ENCODE peak calls at places on chromosomes 3 and 15, in six cellular contexts. R is prostate gland, E is upper lobe of left lung, Z is tibial nerve, A is Peyer's patch, Q is adrenal gland. C is an unnamed sample.

GRCh38 chr3:48434591-48435222 is 4.8 kb upstream of the PLXNB1 start:
- DNase-seq in R (no peak), E (no peak), Z (no peak), A (no peak), Q (no peak), C (peak; percentile 52)

GRCh38 chr3:87320748-87321634 is 44.6 kb upstream of the POU1F1 start:
- DNase-seq in R (no peak), E (no peak), Z (no peak), A (no peak), Q (no peak), C (no peak)

GRCh38 chr15:67066041-67067021 is 929 bp downstream of the SMAD3 start:
- DNase-seq in R (no peak), E (no peak), Z (no peak), A (no peak), Q (peak; percentile 42), C (peak; percentile 61)

GRCh38 chr3:179149239-179149887 is 1.2 kb downstream of the PIK3CA start:
- DNase-seq in R (peak; percentile 30), E (peak; percentile 52), Z (no peak), A (peak; percentile 39), Q (peak; percentile 20), C (no peak)

GRCh38 chr15:73127302-73127936 is 75.2 kb downstream of the NEO1 start:
- DNase-seq in R (no peak), E (no peak), Z (no peak), A (no peak), Q (no peak), C (no peak)

GRCh38 chr3:139975592-139976360 is 40.8 kb downstream of the CLSTN2 start:
- DNase-seq in R (no peak), E (no peak), Z (no peak), A (no peak), Q (no peak), C (no peak)

GRCh38 chr3:63151893-63152292 is 126.2 kb upstream of the SYNPR start:
- DNase-seq in R (no peak), E (no peak), Z (no peak), A (no peak), Q (no peak), C (no peak)

GRCh38 chr3:107845355-107846281 is 245.2 kb downstream of the CD47 start:
- DNase-seq in R (peak; percentile 36), E (no peak), Z (no peak), A (no peak), Q (no peak), C (no peak)

GRCh38 chr3:112424394-112424793 is 74.9 kb downstream of the BTLA start:
- DNase-seq in R (no peak), E (no peak), Z (no peak), A (no peak), Q (no peak), C (no peak)

GRCh38 chr3:55607844-55608243 is 120.7 kb upstream of the WNT5A start:
- DNase-seq in R (no peak), E (no peak), Z (no peak), A (no peak), Q (no peak), C (no peak)

GRCh38 chr3:55605837-55606236 is 118.7 kb upstream of the WNT5A start:
- DNase-seq in R (no peak), E (no peak), Z (no peak), A (no peak), Q (no peak), C (no peak)

GRCh38 chr3:55608266-55608937 is 121.3 kb upstream of the WNT5A start:
- DNase-seq in R (no peak), E (no peak), Z (no peak), A (no peak), Q (no peak), C (no peak)

GRCh38 chr3:55609230-55610100 is 122.4 kb upstream of the WNT5A start:
- DNase-seq in R (no peak), E (no peak), Z (no peak), A (no peak), Q (no peak), C (no peak)

DNA sequence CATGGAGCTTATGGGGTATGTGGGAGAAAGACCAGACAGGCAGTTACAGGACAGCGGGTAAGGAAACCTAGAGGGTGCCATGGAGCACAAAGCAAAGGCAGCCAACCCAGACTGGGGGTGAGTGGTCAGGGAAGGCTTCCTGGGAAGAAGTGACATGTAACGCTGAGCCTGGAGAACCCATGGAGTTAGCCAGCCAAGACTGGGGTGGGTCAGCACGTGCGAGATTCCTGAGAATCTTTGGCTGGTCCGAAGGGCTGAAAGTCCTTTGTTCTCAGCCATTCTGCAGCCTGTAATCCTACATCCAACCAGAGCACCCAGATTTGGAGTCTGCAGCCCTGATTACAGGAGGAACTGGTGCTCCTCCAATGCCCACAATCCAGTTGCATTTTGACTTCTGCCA is 120.1 kb upstream of the WNT5A start:
- DNase-seq in R (no peak), E (no peak), Z (no peak), A (no peak), Q (no peak), C (no peak)
- TF ChIP-seq POLR2A in R (no peak), E (no peak), Z (no peak), A (no peak), Q (no peak), C (no peak)

DNA sequence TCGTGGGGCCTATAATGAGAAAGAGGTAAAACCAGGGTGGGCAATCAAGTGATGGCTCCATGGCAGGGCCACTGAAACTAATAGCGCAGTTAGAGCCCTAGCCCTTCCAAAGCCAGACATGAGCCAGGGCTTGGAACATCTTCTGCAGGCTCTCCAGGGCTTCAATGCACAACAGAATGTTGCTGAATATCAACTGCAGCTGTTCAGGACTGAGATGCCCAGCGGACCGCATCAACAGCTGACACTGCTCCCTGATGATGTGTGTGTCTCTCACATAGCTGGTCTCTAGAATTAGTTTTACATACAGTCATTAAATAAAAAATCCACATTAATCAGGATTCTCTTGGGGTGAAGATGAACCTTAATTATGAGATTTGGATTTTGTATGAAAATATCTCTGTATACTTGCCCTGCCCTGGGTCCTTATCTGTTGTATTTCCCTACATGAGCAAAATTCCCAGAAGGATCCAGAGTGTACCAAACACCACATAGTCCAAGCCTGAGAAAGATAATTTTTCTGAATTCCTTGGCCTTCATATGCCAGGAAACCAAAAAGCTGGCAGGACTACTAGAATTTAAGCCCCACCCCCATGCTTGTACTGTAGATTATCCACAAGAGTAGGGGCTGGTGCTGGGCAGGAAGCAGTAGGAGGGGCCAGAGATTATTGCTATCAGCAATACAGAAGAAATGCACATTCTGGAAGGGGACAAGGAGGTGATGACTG is 7.7 kb upstream of the GOLGB1 start:
- DNase-seq in R (no peak), E (no peak), Z (no peak), A (no peak), Q (no peak), C (no peak)
- TF ChIP-seq CTCF in R (no peak), E (no peak), Z (no peak), A (no peak), Q (no peak), C (no peak)

DNA sequence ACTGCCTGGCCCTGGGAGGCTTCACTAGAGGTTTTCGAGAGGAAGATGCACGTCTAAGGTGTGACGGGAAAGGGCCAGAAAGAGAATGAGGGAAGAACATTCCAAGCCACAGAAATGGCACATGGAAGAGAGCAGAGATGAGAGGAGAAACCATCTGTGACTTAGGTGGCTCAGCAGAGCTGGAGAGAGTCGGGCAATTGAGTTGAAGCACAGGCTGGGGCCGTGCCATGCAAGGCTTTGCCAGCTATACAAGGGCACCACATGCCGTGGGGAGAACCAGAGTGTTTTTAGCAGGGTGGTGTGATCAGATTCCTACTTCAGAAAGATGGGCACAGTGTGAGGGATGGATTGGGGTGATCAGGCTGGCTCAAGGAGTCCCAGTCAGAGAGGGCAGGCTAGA is 126.1 kb downstream of the VGLL4 start:
- DNase-seq in R (no peak), E (no peak), Z (no peak), A (no peak), Q (no peak), C (no peak)
- H3K4me3 ChIP-seq in R (no peak overlapping the region), E (no peak overlapping the region), Z (no peak overlapping the region), A (no peak overlapping the region), Q (no peak overlapping the region), C (no peak overlapping the region)

GRCh38 chr3:99641480-99641879 is 3.1 kb downstream of the COL8A1 start:
- DNase-seq in R (no peak), E (no peak), Z (no peak), A (no peak), Q (no peak), C (no peak)

GRCh38 chr3:99641984-99642383 is 3.6 kb downstream of the COL8A1 start:
- DNase-seq in R (no peak), E (no peak), Z (no peak), A (no peak), Q (no peak), C (no peak)

GRCh38 chr3:99638244-99638948 is at the start of gene COL8A1:
- DNase-seq in R (peak; percentile 8), E (peak; percentile 82), Z (peak; percentile 72), A (no peak), Q (peak; percentile 29), C (peak; percentile 21)

GRCh38 chr3:99639579-99639978 is 1.2 kb downstream of the COL8A1 start:
- DNase-seq in R (no peak), E (no peak), Z (no peak), A (no peak), Q (no peak), C (no peak)

GRCh38 chr3:99640214-99640851 is 1.9 kb downstream of the COL8A1 start:
- DNase-seq in R (no peak), E (no peak), Z (no peak), A (no peak), Q (no peak), C (no peak)
- TF ChIP-seq POLR2A in R (no peak), E (no peak), Z (no peak), A (no peak), Q (no peak), C (no peak)

C was measured in right lobe of liver.